ENCODE peak calls at places on chromosomes 12 and 14, in six cellular contexts. A is mesenchymal stem cell, F is body of pancreas, D is cardiac muscle cell, C is GM12878, N is fibroblast of lung. I is an unnamed sample.
A peak's percentile ranks its signal among the peaks of the same experiment; 100 is the strongest.

GRCh38 chr12:108815875-108816594 is 41.3 kb downstream of the SSH1 start:
- DNase-seq in C (no peak), D (no peak), F (no peak), A (peak; percentile 58), N (peak; percentile 62), I (no peak)

GRCh38 chr14:59540852-59541251 is 35.8 kb downstream of the CCDC175 start:
- DNase-seq in D (no peak), A (no peak), C (no peak), F (no peak), N (no peak), I (no peak)

GRCh38 chr14:98633380-98633779 is 638.6 kb downstream of the BCL11B start:
- DNase-seq in F (peak; percentile 36), A (no peak), N (no peak), D (peak; percentile 8), C (no peak), I (no peak)

GRCh38 chr12:108394196-108394595 is 55.1 kb upstream of the CMKLR1 start:
- DNase-seq in C (no peak), D (no peak), A (no peak), F (peak; percentile 28), N (no peak), I (no peak)

GRCh38 chr14:104599446-104599845 is 5.1 kb downstream of the TMEM179 start:
- DNase-seq in A (no peak), N (no peak), D (no peak), F (no peak), C (no peak), I (no peak)

GRCh38 chr12:42208574-42208973 is 29.5 kb downstream of the YAF2 start:
- DNase-seq in A (no peak), F (no peak), D (no peak), C (no peak), N (no peak), I (no peak)

GRCh38 chr12:132541200-132541599 is 51.2 kb downstream of the FBRSL1 start:
- DNase-seq in C (no peak), N (no peak), A (no peak), F (no peak), D (no peak), I (no peak)

GRCh38 chr12:93805736-93806141 is 128.6 kb downstream of the CRADD start:
- DNase-seq in D (no peak), A (no peak), F (no peak), N (peak; percentile 68), C (no peak), I (no peak)

GRCh38 chr12:95118138-95118787 is 44.8 kb upstream of the NR2C1 start:
- DNase-seq in F (no peak), D (peak; percentile 18), C (no peak), N (peak; percentile 93), A (peak; percentile 77), I (no peak)

GRCh38 chr14:74237441-74237840 is 1.8 kb upstream of the VSX2 start:
- DNase-seq in D (no peak), N (no peak), A (no peak), C (no peak), F (no peak), I (no peak)

GRCh38 chr12:27123642-27124041 is 41.3 kb upstream of the C12orf71 start:
- DNase-seq in N (no peak), F (no peak), A (peak; percentile 32), D (peak; percentile 38), C (no peak), I (peak; percentile 33)

GRCh38 chr14:106883218-106883692 is 1356.9 kb downstream of the TMEM121 start:
- DNase-seq in A (peak; percentile 22), N (no peak), D (no peak), C (no peak), F (no peak), I (peak; percentile 31)

GRCh38 chr12:2652401-2653081 is 142.2 kb upstream of the FKBP4 start:
- DNase-seq in F (no peak), D (no peak), N (no peak), A (no peak), C (no peak), I (no peak)

GRCh38 chr12:9346866-9347327 is 138.7 kb upstream of the PZP start:
- DNase-seq in D (no peak), C (no peak), F (no peak), N (no peak), A (no peak), I (no peak)

GRCh38 chr12:120366341-120366705 is 2.6 kb downstream of the MSI1 start:
- DNase-seq in A (no peak), D (no peak), C (no peak), F (no peak), N (no peak), I (no peak)

GRCh38 chr14:60867503-60868172 is 113.2 kb downstream of the TRMT5 start:
- DNase-seq in D (no peak), N (peak; percentile 6), C (no peak), A (no peak), F (no peak), I (no peak)
- H3K27ac ChIP-seq in D (no peak overlapping the region), N (no peak overlapping the region), C (no peak overlapping the region), A (no peak overlapping the region), F (no peak overlapping the region), I (no peak overlapping the region)

GRCh38 chr12:12684375-12685106 is 11.4 kb downstream of the GPR19 start:
- DNase-seq in C (no peak), N (peak; percentile 45), D (peak; percentile 83), A (peak; percentile 63), F (no peak), I (peak; percentile 17)
- H3K27ac ChIP-seq in C (no peak overlapping the region), N (no peak overlapping the region), D (no peak overlapping the region), A (no peak overlapping the region), F (no peak overlapping the region), I (no peak overlapping the region)

DNA sequence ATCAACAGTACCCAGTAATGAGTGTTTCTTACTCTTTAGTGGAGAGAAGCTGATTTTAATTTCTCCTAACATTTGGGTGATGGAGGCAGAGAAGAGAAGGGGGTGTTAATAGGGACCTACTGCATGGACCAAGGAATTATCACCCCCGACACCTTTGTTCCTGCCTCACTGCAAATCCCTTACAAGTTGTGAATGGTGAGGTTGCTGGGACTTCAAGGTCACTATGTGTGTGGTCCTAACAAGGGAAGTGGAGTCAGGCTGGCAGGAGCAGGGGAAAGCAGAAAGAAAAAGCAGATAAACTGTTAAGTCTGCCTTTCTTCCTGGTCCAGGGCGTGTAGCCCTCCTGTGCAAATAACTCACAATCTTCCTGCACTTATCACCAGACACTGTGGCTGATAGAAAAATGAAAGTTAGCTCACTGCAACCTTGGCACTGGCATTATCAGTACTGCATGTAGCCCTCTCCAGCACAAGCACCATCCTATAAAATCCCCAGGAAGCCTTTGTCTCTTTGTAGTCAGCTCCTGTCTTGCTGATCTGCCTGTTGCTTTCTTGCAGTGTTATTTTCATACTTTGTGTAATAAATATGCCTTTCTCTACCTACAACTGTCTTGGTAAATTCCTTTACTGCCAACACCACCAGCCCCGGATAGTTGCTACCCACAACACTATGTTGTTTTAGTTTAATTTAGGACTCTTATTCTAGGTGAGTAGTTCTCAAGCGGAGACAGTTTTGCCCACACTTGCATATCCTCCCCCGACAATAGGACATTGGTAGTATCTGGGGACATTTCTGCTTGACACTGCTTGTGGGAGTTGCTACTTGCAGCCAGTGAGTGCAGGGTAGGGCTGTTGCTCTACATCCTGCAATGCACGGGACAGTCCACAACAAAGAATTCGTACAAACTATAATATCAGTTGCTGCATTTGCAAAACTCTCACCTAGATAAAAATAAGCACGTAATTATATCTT is 112.2 kb upstream of the DNM1L start:
- DNase-seq in N (peak; percentile 71), D (no peak), A (no peak), F (no peak), C (no peak), I (no peak)
- H3K27ac ChIP-seq in N (no peak overlapping the region), D (peak overlapping the region; percentile 58), A (peak overlapping the region; percentile 29), F (peak overlapping the region; percentile 12), C (no peak overlapping the region), I (no peak overlapping the region)

DNA sequence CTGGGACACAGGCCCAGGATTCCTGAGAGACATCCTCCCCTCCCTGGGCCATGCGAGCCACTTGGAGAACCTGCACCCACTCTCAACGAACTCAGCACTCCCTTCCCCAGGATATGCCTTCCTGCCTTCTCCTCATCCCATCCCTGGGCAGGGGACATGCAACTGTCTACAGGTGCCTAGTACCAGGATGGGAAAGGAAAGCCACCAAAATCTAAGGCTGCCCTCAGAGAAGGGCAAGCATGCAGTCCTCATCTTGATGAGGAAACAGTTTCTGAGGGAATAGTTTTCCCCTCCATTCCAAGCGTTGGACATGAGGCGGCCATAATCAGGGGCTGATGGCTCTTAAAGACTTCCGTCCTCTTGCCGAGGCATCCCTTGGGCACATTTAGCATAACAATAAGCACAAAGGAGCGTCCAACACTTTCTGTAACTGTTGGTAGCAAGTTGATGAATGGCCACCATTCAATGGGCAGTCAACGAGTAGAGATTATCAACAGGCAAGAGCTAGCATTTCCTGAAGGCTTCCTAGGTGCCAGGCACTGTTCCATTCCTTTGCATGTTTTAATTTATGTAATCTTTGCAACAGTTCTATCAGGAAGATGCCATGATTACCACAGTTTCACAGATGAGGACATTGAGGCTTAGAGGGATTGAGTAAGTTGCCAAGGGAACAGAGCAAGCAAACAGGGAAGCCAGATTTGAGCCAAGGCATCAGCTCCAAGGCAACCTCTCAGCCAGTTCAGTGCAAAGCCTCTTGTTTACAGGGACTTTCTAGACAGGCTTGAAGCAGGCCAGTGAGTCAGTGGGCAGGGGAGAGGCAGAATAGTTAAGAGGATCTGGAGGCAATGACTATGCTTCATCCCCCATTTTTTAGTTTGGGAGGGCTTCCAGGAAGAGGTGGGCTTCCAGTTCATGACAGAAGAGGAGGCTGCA is 105.1 kb downstream of the SINHCAF start:
- DNase-seq in D (no peak), N (peak; percentile 34), A (peak; percentile 92), F (no peak), C (no peak), I (no peak)
- H3K27ac ChIP-seq in D (no peak overlapping the region), N (no peak overlapping the region), A (no peak overlapping the region), F (no peak overlapping the region), C (no peak overlapping the region), I (no peak overlapping the region)

GRCh38 chr12:31967569-31967968 is 8.4 kb downstream of the RESF1 start:
- DNase-seq in D (no peak), F (no peak), A (no peak), N (no peak), C (no peak), I (no peak)
- H3K27ac ChIP-seq in D (no peak overlapping the region), F (peak overlapping the region; percentile 22), A (no peak overlapping the region), N (no peak overlapping the region), C (no peak overlapping the region), I (no peak overlapping the region)

I was measured in OCI-LY7.